ENCODE peak calls at places on chromosome 1, in nine cellular contexts. J is endothelial cell, I is HL-60, R is heart right ventricle, W is astrocyte of the spinal cord, F is pancreas, M is left ventricle myocardium inferior, U is bronchial epithelial cell, Z is GM13977. L is an unnamed sample.

GRCh38 chr1:160846281-160846680 is 16.4 kb downstream of the CD244 start:
- DNase-seq in J (no peak), M (no peak), F (no peak), Z (no peak), U (no peak), I (no peak), W (no peak), R (no peak), L (no peak)

GRCh38 chr1:8356256-8357209 is 38.6 kb downstream of the SLC45A1 start:
- DNase-seq in W (no peak), F (no peak), Z (no peak), I (no peak), R (no peak), M (no peak), J (no peak), U (no peak), L (no peak)

GRCh38 chr1:92792340-92792782 is 7.5 kb upstream of the EVI5 start:
- DNase-seq in Z (no peak), W (no peak), I (no peak), M (no peak), F (no peak), R (no peak), J (no peak), U (peak; percentile 62), L (no peak)

GRCh38 chr1:117059334-117059677 is 820 bp upstream of the TTF2 start:
- DNase-seq in R (no peak), W (no peak), J (peak; percentile 35), U (no peak), I (peak; percentile 53), Z (peak; percentile 45), M (no peak), F (peak; percentile 78), L (no peak)

GRCh38 chr1:8239306-8240023 is 78.4 kb upstream of the SLC45A1 start:
- DNase-seq in F (no peak), R (no peak), J (no peak), Z (no peak), M (no peak), W (no peak), U (no peak), I (no peak), L (peak; percentile 45)

GRCh38 chr1:183804916-183805734 is at the start of gene RGL1:
- DNase-seq in J (peak; percentile 70), I (peak; percentile 27), R (peak; percentile 70), Z (peak; percentile 53), M (peak; percentile 76), W (peak; percentile 64), F (peak; percentile 50), U (peak; percentile 91), L (peak; percentile 74)

GRCh38 chr1:29621826-29622435 is 385.6 kb downstream of the PTPRU start:
- DNase-seq in R (no peak), U (no peak), J (no peak), Z (no peak), F (no peak), I (no peak), M (no peak), W (no peak), L (no peak)

GRCh38 chr1:84913025-84913892 is 20.3 kb upstream of the LPAR3 start:
- DNase-seq in M (no peak), R (no peak), I (peak; percentile 7), W (no peak), J (no peak), F (peak; percentile 65), U (peak; percentile 56), Z (no peak), L (no peak)

GRCh38 chr1:147579532-147580199 is 38.4 kb downstream of the BCL9 start:
- DNase-seq in J (no peak), I (no peak), M (no peak), W (peak; percentile 45), R (no peak), Z (no peak), U (peak; percentile 17), F (peak; percentile 26), L (no peak)

GRCh38 chr1:62294211-62294610 is 25.0 kb downstream of the KANK4 start:
- DNase-seq in F (no peak), W (peak; percentile 27), M (no peak), U (peak; percentile 22), I (no peak), Z (no peak), J (peak; percentile 76), R (no peak), L (no peak)

GRCh38 chr1:228015276-228016180 is 8.7 kb downstream of the WNT3A start:
- DNase-seq in R (peak; percentile 3), I (no peak), W (no peak), F (no peak), M (peak; percentile 3), Z (no peak), J (no peak), U (peak; percentile 57), L (no peak)

GRCh38 chr1:25247829-25248754 is 838 bp upstream of the RSRP1 start:
- DNase-seq in R (no peak), U (no peak), M (no peak), J (no peak), W (no peak), Z (no peak), F (no peak), I (no peak), L (no peak)
- TF ChIP-seq CTCF in R (peak; percentile 29), U (no peak), M (no peak), J (no peak), W (peak; percentile 2), Z (peak; percentile 48), F (no peak), I (no peak), L (no peak)

GRCh38 chr1:69706473-69706872 is 138.8 kb downstream of the LRRC7 start:
- DNase-seq in J (no peak), I (no peak), F (no peak), M (no peak), U (no peak), R (no peak), Z (no peak), W (no peak), L (no peak)

GRCh38 chr1:69702085-69702484 is 134.4 kb downstream of the LRRC7 start:
- DNase-seq in I (no peak), J (no peak), R (no peak), U (peak; percentile 78), F (no peak), M (no peak), W (no peak), Z (no peak), L (no peak)

GRCh38 chr1:69697343-69697742 is 129.6 kb downstream of the LRRC7 start:
- DNase-seq in Z (no peak), M (no peak), U (no peak), F (no peak), I (no peak), W (no peak), J (no peak), R (no peak), L (no peak)

DNA sequence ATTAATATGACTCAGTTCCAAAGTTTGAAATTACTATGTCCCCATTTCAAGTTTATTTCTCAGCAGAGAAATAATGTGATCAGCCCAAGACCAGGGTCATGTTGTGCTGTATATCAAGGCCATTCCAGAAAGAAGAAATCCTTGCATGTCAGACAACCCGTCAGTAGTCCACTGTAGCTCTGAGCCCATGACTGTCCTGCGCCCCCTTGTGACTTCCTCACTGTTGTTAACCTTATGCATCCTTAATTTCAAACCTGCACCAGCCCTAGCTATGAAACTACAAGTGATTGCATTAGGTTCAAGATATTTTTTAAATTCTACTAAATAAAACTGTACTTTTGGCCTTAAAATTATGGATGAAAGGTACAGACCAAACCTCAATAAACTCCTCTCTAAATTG is 133.0 kb downstream of the LRRC7 start:
- DNase-seq in J (peak; percentile 66), I (no peak), Z (no peak), F (no peak), U (peak; percentile 37), R (no peak), W (peak; percentile 8), M (no peak), L (no peak)
- TF ChIP-seq CTCF in J (peak; percentile 18), I (peak; percentile 1), Z (peak; percentile 27), F (no peak), U (peak; percentile 50), R (no peak), W (peak; percentile 41), M (no peak), L (no peak)

GRCh38 chr1:3415260-3415952 is 39.1 kb upstream of the ARHGEF16 start:
- DNase-seq in J (peak; percentile 43), R (peak; percentile 68), W (no peak), M (peak; percentile 49), I (no peak), F (no peak), Z (no peak), U (no peak), L (no peak)

GRCh38 chr1:3419415-3420204 is 34.9 kb upstream of the ARHGEF16 start:
- DNase-seq in U (peak; percentile 17), R (no peak), W (no peak), F (no peak), J (no peak), M (no peak), I (no peak), Z (no peak), L (no peak)

GRCh38 chr1:3417954-3418353 is 36.5 kb upstream of the ARHGEF16 start:
- DNase-seq in F (no peak), R (no peak), W (no peak), U (no peak), J (no peak), M (no peak), Z (no peak), I (no peak), L (no peak)

GRCh38 chr1:3418600-3418999 is 35.9 kb upstream of the ARHGEF16 start:
- DNase-seq in J (no peak), W (no peak), Z (no peak), R (no peak), M (no peak), I (no peak), F (no peak), U (no peak), L (no peak)

GRCh38 chr1:3417082-3417728 is 37.3 kb upstream of the ARHGEF16 start:
- DNase-seq in J (no peak), F (no peak), W (no peak), M (no peak), I (no peak), U (no peak), R (no peak), Z (no peak), L (no peak)
- TF ChIP-seq CTCF in J (peak; percentile 90), F (no peak), W (peak; percentile 29), M (peak; percentile 30), I (peak; percentile 26), U (peak; percentile 9), R (no peak), Z (peak; percentile 33), L (peak; percentile 64)

DNA sequence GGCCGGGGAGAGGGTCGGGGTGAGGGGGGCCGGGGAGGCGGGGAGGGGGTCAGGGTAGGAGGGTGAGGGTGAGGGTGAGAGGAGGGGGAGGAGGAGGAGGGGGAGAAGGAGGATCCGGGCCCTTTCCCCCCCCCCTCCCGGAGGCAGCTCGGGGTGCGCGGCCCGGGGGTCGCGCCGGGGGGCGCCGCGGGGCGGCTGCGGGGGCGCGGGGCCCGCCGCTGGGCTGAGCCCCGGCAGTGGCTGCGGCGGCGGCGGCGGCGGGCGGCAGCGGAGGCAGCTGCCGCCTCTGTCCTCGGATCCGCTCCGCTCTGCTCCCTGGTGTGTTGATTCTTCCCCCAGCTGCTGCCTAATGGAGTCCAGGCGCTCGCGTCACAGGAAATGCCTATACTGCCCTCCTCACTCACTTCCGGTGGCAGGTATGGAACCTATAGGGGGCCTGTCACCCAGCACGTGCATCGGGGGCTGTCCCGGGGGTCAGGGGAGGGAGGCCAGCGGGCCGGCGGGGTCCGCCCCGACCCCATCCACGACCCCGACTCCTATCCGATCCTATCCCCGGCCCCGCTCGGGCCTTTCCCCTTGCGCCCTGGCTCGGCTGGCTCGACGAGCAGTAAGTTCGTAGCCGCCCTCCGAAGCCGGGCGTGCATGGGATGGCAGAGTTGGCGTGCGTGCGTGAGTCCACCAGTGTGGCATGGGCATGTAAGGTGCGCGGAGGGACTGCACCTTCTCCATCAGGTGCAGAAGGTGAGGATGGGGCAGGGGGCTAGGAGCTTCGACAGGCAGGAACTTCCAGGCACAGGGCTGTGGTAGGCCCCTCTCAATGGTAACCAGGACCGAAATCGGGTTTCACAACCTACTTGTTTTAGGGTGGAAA is at the start of gene WDR26:
- DNase-seq in F (peak; percentile 70), I (peak; percentile 61), R (peak; percentile 74), Z (peak; percentile 95), W (peak; percentile 74), M (peak; percentile 73), J (peak; percentile 71), U (peak; percentile 72), L (peak; percentile 47)
- TF ChIP-seq CTCF in F (no peak), I (no peak), R (peak; percentile 26), Z (peak; percentile 10), W (peak; percentile 8), M (peak; percentile 13), J (no peak), U (no peak), L (no peak)